ENCODE peak calls at places on chromosomes 5 and 9, in eight cellular contexts. F is PC-3, N is progenitor cell of endocrine pancreas, Z is sigmoid colon, D is AG10803, K is colonic mucosa, R is RWPE1, A is GM13977. E is an unnamed sample.

GRCh38 chr9:81871695-81872094 is 56.5 kb upstream of the SPATA31D4 start:
- DNase-seq in F (peak; percentile 58), N (no peak), Z (no peak), D (peak; percentile 74), K (no peak), R (peak; percentile 51), A (no peak), E (no peak)

GRCh38 chr9:70045452-70045851 is 1.8 kb downstream of the MAMDC2 start:
- DNase-seq in F (no peak), N (no peak), Z (peak; percentile 68), D (no peak), K (no peak), R (no peak), A (no peak), E (no peak)

GRCh38 chr5:179336126-179336870 is 9.0 kb downstream of the ADAMTS2 start:
- DNase-seq in F (no peak), N (no peak), Z (no peak), D (no peak), K (no peak), R (no peak), A (no peak), E (no peak)

GRCh38 chr5:32805966-32806626 is 95.0 kb downstream of the NPR3 start:
- DNase-seq in F (peak; percentile 74), N (no peak), Z (no peak), D (peak; percentile 85), K (no peak), R (peak; percentile 69), A (no peak), E (no peak)

GRCh38 chr5:56951131-56951945 is 585 bp downstream of the MIER3 start:
- DNase-seq in F (no peak), N (peak; percentile 54), Z (peak; percentile 66), D (peak; percentile 18), K (peak; percentile 30), R (peak; percentile 51), A (no peak), E (peak; percentile 51)

GRCh38 chr5:58022055-58022454 is 437.8 kb downstream of the PLK2 start:
- DNase-seq in F (no peak), N (no peak), Z (no peak), D (peak; percentile 65), K (no peak), R (no peak), A (no peak), E (no peak)

GRCh38 chr5:109805882-109806281 is 116.2 kb downstream of the MAN2A1 start:
- DNase-seq in F (no peak), N (no peak), Z (no peak), D (no peak), K (no peak), R (no peak), A (no peak), E (no peak)

GRCh38 chr5:174725991-174726601 is 1.7 kb downstream of the MSX2 start:
- DNase-seq in F (no peak), N (no peak), Z (peak; percentile 32), D (no peak), K (no peak), R (no peak), A (no peak), E (no peak)

GRCh38 chr9:115182264-115182663 is 64.3 kb upstream of the TNC start:
- DNase-seq in F (no peak), N (no peak), Z (no peak), D (no peak), K (no peak), R (no peak), A (no peak), E (no peak)
- TF ChIP-seq CTCF in F (no peak), N (no peak), Z (no peak), D (no peak), K (no peak), R (no peak), A (no peak), E (no peak)

DNA sequence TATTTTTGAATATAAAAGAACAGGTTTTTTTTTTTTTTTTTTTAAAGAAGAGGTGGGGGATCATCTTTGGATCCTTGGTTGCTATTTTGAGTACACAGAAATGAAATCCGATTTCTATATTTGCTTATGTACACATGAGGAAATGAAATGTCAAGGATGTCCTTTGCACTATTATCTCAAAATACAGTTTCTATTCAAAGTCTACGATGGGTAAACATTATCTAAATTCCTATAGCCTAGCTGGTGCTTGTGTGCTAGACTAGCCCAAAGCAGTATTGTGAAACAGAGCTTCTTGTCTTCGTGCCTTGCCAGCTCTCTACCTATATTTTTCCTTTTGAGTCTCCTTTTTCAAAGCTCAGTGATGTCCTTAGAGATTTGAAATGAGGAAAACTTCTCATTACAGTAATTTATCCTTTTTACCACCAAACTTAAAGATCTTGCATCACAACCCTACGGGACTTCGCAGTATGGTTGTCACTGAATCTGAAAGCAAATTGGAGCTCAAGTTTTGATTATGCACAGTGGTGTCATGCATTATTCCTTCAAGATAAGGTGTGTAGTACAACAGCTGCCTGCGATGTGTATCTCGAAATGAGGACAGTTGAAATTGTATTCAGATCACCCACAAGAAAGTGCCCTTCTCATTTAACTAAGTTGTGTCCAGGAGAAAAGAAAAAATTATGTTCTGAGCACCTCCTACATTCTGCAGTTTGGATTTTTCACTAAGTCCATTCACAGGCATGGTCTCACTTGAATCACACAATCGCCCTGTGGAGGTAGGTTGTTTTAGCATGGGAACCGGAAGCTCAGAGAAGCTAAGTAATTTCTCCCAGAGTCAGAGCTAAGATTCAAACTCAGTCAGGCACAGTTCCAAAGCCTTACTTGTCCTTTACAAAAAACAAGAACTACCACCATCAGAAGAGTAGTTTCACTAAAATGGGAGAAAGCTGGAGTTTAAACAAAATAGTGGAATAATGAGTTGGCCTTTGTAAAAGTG is 379.0 kb downstream of the GLIS3 start:
- DNase-seq in F (peak; percentile 32), N (no peak), Z (no peak), D (no peak), K (no peak), R (no peak), A (no peak), E (no peak)
- TF ChIP-seq CTCF in F (no peak), N (no peak), Z (no peak), D (no peak), K (no peak), R (no peak), A (no peak), E (no peak)

DNA sequence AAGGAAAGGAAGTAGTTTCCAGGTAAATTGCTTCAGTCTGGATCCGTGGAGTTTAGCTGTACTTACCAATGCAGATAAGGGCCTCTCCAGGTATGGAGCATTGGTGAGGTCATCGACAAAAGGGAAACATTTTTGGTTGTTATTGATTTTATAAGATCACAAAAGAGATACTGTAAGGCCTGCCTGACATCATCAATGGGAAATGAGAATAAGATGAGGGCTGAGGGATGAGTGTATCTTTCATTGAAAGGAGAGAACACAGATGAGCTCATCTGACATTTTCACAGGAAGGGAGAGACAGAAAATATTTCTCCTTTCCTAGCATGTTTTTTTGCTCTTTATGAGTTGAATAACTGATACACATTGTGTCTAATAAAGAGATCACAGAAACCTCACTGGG is 233.6 kb downstream of the SAXO1 start:
- DNase-seq in F (no peak), N (no peak), Z (no peak), D (no peak), K (no peak), R (no peak), A (no peak), E (no peak)
- TF ChIP-seq CTCF in F (no peak), N (no peak), Z (no peak), D (no peak), K (no peak), R (no peak), A (no peak), E (no peak)

GRCh38 chr5:169151051-169151805 is 149.7 kb downstream of the SLIT3 start:
- DNase-seq in F (no peak), N (no peak), Z (no peak), D (no peak), K (no peak), R (no peak), A (no peak), E (no peak)

GRCh38 chr5:169150108-169150507 is 150.8 kb downstream of the SLIT3 start:
- DNase-seq in F (no peak), N (no peak), Z (no peak), D (no peak), K (no peak), R (no peak), A (no peak), E (no peak)

GRCh38 chr5:169148066-169148740 is 152.7 kb downstream of the SLIT3 start:
- DNase-seq in F (no peak), N (no peak), Z (no peak), D (peak; percentile 70), K (no peak), R (no peak), A (no peak), E (no peak)

GRCh38 chr5:169147542-169147941 is 153.4 kb downstream of the SLIT3 start:
- DNase-seq in F (no peak), N (no peak), Z (no peak), D (no peak), K (no peak), R (no peak), A (no peak), E (no peak)

DNA sequence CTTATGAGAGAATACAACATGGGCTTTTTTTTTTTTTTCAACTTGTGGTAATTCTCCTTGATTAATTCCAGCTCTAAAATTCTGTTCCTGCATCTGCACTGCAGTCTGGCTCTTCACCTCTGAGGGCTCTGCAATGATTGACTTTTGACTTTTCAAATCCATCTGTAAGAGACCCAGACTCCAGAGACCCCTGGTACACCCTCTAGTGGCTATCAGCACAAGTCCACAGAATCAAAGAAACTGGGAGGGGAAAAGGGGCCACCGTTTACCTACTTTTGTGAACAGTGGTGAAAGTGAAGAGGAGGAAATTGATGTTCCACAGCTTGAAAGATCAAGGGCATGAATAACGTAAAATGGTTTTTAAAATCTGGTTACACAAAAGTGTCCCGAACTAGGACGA is 151.6 kb downstream of the SLIT3 start:
- DNase-seq in F (peak; percentile 17), N (no peak), Z (no peak), D (no peak), K (no peak), R (no peak), A (no peak), E (no peak)
- TF ChIP-seq CTCF in F (peak; percentile 64), N (peak; percentile 56), Z (no peak), D (peak; percentile 34), K (no peak), R (peak; percentile 11), A (no peak), E (no peak)

DNA sequence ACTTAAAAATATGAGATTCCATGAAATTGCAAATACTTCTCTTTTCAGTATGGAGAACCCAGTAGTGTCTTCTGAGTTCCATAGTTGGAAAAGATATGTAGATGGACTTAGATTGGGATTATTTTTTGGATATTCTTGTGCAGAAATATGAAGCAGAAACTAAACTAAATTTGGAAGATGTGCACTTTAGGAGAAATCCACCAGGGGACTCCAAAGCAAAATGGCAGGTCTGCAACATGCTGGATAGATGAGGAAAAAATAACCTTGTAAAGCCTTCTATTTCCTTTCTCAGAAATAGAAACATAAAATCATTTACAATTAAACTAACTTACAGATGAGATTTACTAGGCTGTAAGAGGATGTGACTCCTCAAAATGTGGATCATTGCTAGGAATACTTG is 49.2 kb upstream of the MINAR2 start:
- DNase-seq in F (no peak), N (no peak), Z (no peak), D (no peak), K (no peak), R (no peak), A (no peak), E (no peak)
- TF ChIP-seq CTCF in F (no peak), N (no peak), Z (no peak), D (no peak), K (no peak), R (no peak), A (no peak), E (no peak)

E was measured in B cell.